ENCODE peak calls at places on chromosomes 6 and 20, in five cellular contexts. One of them, this sample, is unnamed.
A peak's percentile ranks its signal among the peaks of the same experiment; 100 is the strongest.

GRCh38 chr6:36428911-36429310 is 13.7 kb downstream of the PXT1 start:
- DNase-seq in HepG2: no peak
- DNase-seq in sigmoid colon: no peak
- DNase-seq in GM10248: no peak
- DNase-seq in ascending aorta: no peak
- DNase-seq in this sample: no peak

GRCh38 chr6:72955666-72956065 is 269.6 kb downstream of the KHDC1L start:
- DNase-seq in HepG2: no peak
- DNase-seq in sigmoid colon: no peak
- DNase-seq in GM10248: no peak
- DNase-seq in ascending aorta: no peak
- DNase-seq in this sample: no peak

GRCh38 chr20:4944918-4945317 is 56.4 kb downstream of the SLC23A2 start:
- DNase-seq in HepG2: no peak
- DNase-seq in sigmoid colon: no peak
- DNase-seq in GM10248: no peak
- DNase-seq in ascending aorta: no peak
- DNase-seq in this sample: no peak

GRCh38 chr20:56900252-56900651 is 271.1 kb downstream of the TFAP2C start:
- DNase-seq in HepG2: no peak
- DNase-seq in sigmoid colon: no peak
- DNase-seq in GM10248: no peak
- DNase-seq in ascending aorta: no peak
- DNase-seq in this sample: no peak

GRCh38 chr6:7880718-7881107 is 29.9 kb downstream of the TXNDC5 start:
- DNase-seq in HepG2: no peak
- DNase-seq in sigmoid colon: no peak
- DNase-seq in GM10248: no peak
- DNase-seq in ascending aorta: no peak
- DNase-seq in this sample: no peak

GRCh38 chr20:22368235-22368634 is 216.1 kb downstream of the FOXA2 start:
- DNase-seq in HepG2: no peak
- DNase-seq in sigmoid colon: no peak
- DNase-seq in GM10248: no peak
- DNase-seq in ascending aorta: no peak
- DNase-seq in this sample: no peak

GRCh38 chr6:41257369-41258195 is 28.9 kb downstream of the TREM1 start:
- DNase-seq in HepG2: no peak
- DNase-seq in sigmoid colon: peak; percentile 73
- DNase-seq in GM10248: no peak
- DNase-seq in ascending aorta: no peak
- DNase-seq in this sample: no peak

GRCh38 chr20:6162239-6162638 is 39.4 kb upstream of the FERMT1 start:
- DNase-seq in HepG2: no peak
- DNase-seq in sigmoid colon: peak; percentile 80
- DNase-seq in GM10248: no peak
- DNase-seq in ascending aorta: no peak
- DNase-seq in this sample: peak; percentile 61

GRCh38 chr6:166620478-166621113 is 6.5 kb downstream of the RPS6KA2 start:
- DNase-seq in HepG2: no peak
- DNase-seq in sigmoid colon: no peak
- DNase-seq in GM10248: no peak
- DNase-seq in ascending aorta: no peak
- DNase-seq in this sample: no peak

GRCh38 chr6:6546318-6547110 is 42.0 kb upstream of the LY86 start:
- DNase-seq in HepG2: no peak
- DNase-seq in sigmoid colon: no peak
- DNase-seq in GM10248: peak; percentile 57
- DNase-seq in ascending aorta: no peak
- DNase-seq in this sample: peak; percentile 23

GRCh38 chr20:57109151-57109953 is 157.1 kb downstream of the BMP7 start:
- DNase-seq in HepG2: peak; percentile 60
- DNase-seq in sigmoid colon: peak; percentile 69
- DNase-seq in GM10248: no peak
- DNase-seq in ascending aorta: no peak
- DNase-seq in this sample: no peak

GRCh38 chr6:132712366-132712765 is 1.5 kb downstream of the VNN1 start:
- DNase-seq in HepG2: no peak
- DNase-seq in sigmoid colon: no peak
- DNase-seq in GM10248: no peak
- DNase-seq in ascending aorta: no peak
- DNase-seq in this sample: no peak

GRCh38 chr6:85464260-85464644 is 14.4 kb downstream of the NT5E start:
- DNase-seq in HepG2: no peak
- DNase-seq in sigmoid colon: no peak
- DNase-seq in GM10248: no peak
- DNase-seq in ascending aorta: no peak
- DNase-seq in this sample: no peak

GRCh38 chr6:161444464-161444863 is 170.6 kb upstream of the AGPAT4 start:
- DNase-seq in HepG2: no peak
- DNase-seq in sigmoid colon: no peak
- DNase-seq in GM10248: no peak
- DNase-seq in ascending aorta: no peak
- DNase-seq in this sample: no peak

GRCh38 chr6:113654396-113654795 is 202.7 kb upstream of the MARCKS start:
- DNase-seq in HepG2: no peak
- DNase-seq in sigmoid colon: peak; percentile 86
- DNase-seq in GM10248: no peak
- DNase-seq in ascending aorta: peak; percentile 88
- DNase-seq in this sample: peak; percentile 71

GRCh38 chr6:154070657-154071056 is 31.6 kb downstream of the OPRM1 start:
- DNase-seq in HepG2: no peak
- DNase-seq in sigmoid colon: no peak
- DNase-seq in GM10248: no peak
- DNase-seq in ascending aorta: no peak
- DNase-seq in this sample: no peak

GRCh38 chr6:158674342-158674969 is 24.6 kb downstream of the SYTL3 start:
- DNase-seq in HepG2: no peak
- DNase-seq in sigmoid colon: no peak
- DNase-seq in GM10248: no peak
- DNase-seq in ascending aorta: no peak
- DNase-seq in this sample: no peak

GRCh38 chr20:32327087-32327681 is 30.9 kb upstream of the ASXL1 start:
- DNase-seq in HepG2: peak; percentile 51
- DNase-seq in sigmoid colon: no peak
- DNase-seq in GM10248: no peak
- DNase-seq in ascending aorta: no peak
- DNase-seq in this sample: no peak

GRCh38 chr6:158464483-158464882 is 95.4 kb upstream of the TMEM181 start:
- DNase-seq in HepG2: no peak
- DNase-seq in sigmoid colon: no peak
- DNase-seq in GM10248: no peak
- DNase-seq in ascending aorta: no peak
- DNase-seq in this sample: no peak

GRCh38 chr6:12733876-12734275 is 17.3 kb downstream of the PHACTR1 start:
- DNase-seq in HepG2: no peak
- DNase-seq in sigmoid colon: no peak
- DNase-seq in GM10248: no peak
- DNase-seq in ascending aorta: no peak
- DNase-seq in this sample: no peak

GRCh38 chr6:169263836-169264608 is 10.4 kb upstream of the THBS2 start:
- DNase-seq in HepG2: no peak
- DNase-seq in sigmoid colon: peak; percentile 88
- DNase-seq in GM10248: no peak
- DNase-seq in ascending aorta: no peak
- DNase-seq in this sample: no peak

GRCh38 chr6:30612213-30612612 is 4.8 kb downstream of the PPP1R10 start:
- DNase-seq in HepG2: no peak
- DNase-seq in sigmoid colon: no peak
- DNase-seq in GM10248: no peak
- DNase-seq in ascending aorta: no peak
- DNase-seq in this sample: no peak

GRCh38 chr20:53769041-53769440 is 175.4 kb upstream of the ZNF217 start:
- DNase-seq in HepG2: peak; percentile 92
- DNase-seq in sigmoid colon: no peak
- DNase-seq in GM10248: no peak
- DNase-seq in ascending aorta: no peak
- DNase-seq in this sample: no peak

GRCh38 chr20:6746901-6747609 is 20.4 kb upstream of the BMP2 start:
- DNase-seq in HepG2: peak; percentile 25
- DNase-seq in sigmoid colon: no peak
- DNase-seq in GM10248: no peak
- DNase-seq in ascending aorta: no peak
- DNase-seq in this sample: no peak

GRCh38 chr20:39605908-39606307 is 643.8 kb downstream of the DHX35 start:
- DNase-seq in HepG2: no peak
- DNase-seq in sigmoid colon: no peak
- DNase-seq in GM10248: no peak
- DNase-seq in ascending aorta: no peak
- DNase-seq in this sample: no peak

GRCh38 chr6:1283486-1283885 is 28.4 kb upstream of the FOXQ1 start:
- DNase-seq in HepG2: no peak
- DNase-seq in sigmoid colon: no peak
- DNase-seq in GM10248: no peak
- DNase-seq in ascending aorta: no peak
- DNase-seq in this sample: no peak

GRCh38 chr6:120141601-120142000 is 792.0 kb upstream of the MAN1A1 start:
- DNase-seq in HepG2: no peak
- DNase-seq in sigmoid colon: no peak
- DNase-seq in GM10248: no peak
- DNase-seq in ascending aorta: no peak
- DNase-seq in this sample: no peak
- TF ChIP-seq CTCF in HepG2: no peak
- TF ChIP-seq CTCF in sigmoid colon: no peak
- TF ChIP-seq CTCF in GM10248: no peak
- TF ChIP-seq CTCF in ascending aorta: no peak
- TF ChIP-seq CTCF in this sample: no peak

GRCh38 chr6:10421508-10422281 is 6.8 kb upstream of the TFAP2A start:
- DNase-seq in HepG2: no peak
- DNase-seq in sigmoid colon: no peak
- DNase-seq in GM10248: peak; percentile 16
- DNase-seq in ascending aorta: no peak
- DNase-seq in this sample: no peak

GRCh38 chr6:10425177-10425972 is 10.5 kb upstream of the TFAP2A start:
- DNase-seq in HepG2: no peak
- DNase-seq in sigmoid colon: no peak
- DNase-seq in GM10248: no peak
- DNase-seq in ascending aorta: no peak
- DNase-seq in this sample: no peak

GRCh38 chr6:10425973-10426780 is 11.3 kb upstream of the TFAP2A start:
- DNase-seq in HepG2: peak; percentile 29
- DNase-seq in sigmoid colon: no peak
- DNase-seq in GM10248: no peak
- DNase-seq in ascending aorta: no peak
- DNase-seq in this sample: no peak

GRCh38 chr6:10422282-10423034 is 7.6 kb upstream of the TFAP2A start:
- DNase-seq in HepG2: no peak
- DNase-seq in sigmoid colon: no peak
- DNase-seq in GM10248: no peak
- DNase-seq in ascending aorta: no peak
- DNase-seq in this sample: no peak

DNA sequence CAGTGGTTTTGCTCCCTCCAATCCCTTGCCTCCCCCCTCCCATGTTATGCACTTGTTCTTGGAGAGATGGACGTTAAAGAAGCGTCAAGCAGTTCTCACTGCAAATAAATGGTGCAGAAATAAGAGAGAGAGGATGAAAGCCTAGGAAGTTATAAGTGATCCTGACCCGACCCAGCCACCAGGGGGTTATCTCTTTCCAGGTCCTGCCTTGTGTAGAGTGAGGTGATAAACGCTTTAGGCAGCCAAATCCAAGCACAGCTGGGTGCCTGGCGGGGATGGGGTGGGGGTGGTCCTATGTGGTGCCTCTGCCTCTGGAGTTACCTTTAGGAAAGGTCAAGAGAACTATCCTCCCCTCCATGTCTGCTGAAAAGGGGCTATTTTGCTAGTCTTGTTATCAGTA is 9.1 kb upstream of the TFAP2A start:
- DNase-seq in HepG2: no peak
- DNase-seq in sigmoid colon: no peak
- DNase-seq in GM10248: peak; percentile 15
- DNase-seq in ascending aorta: no peak
- DNase-seq in this sample: no peak
- TF ChIP-seq CTCF in HepG2: no peak
- TF ChIP-seq CTCF in sigmoid colon: no peak
- TF ChIP-seq CTCF in GM10248: no peak
- TF ChIP-seq CTCF in ascending aorta: no peak
- TF ChIP-seq CTCF in this sample: no peak

GRCh38 chr20:46089076-46089337 is 755 bp downstream of the NCOA5 start:
- DNase-seq in HepG2: peak; percentile 15
- DNase-seq in sigmoid colon: no peak
- DNase-seq in GM10248: no peak
- DNase-seq in ascending aorta: no peak
- DNase-seq in this sample: no peak

GRCh38 chr20:46084805-46085792 is 4.7 kb downstream of the NCOA5 start:
- DNase-seq in HepG2: peak; percentile 73
- DNase-seq in sigmoid colon: no peak
- DNase-seq in GM10248: no peak
- DNase-seq in ascending aorta: no peak
- DNase-seq in this sample: no peak

GRCh38 chr20:46089338-46090094 is at the start of gene NCOA5:
- DNase-seq in HepG2: peak; percentile 95
- DNase-seq in sigmoid colon: peak; percentile 98
- DNase-seq in GM10248: peak; percentile 95
- DNase-seq in ascending aorta: peak; percentile 76
- DNase-seq in this sample: peak; percentile 92

GRCh38 chr20:46088409-46089075 is 1.2 kb downstream of the NCOA5 start:
- DNase-seq in HepG2: peak; percentile 63
- DNase-seq in sigmoid colon: no peak
- DNase-seq in GM10248: no peak
- DNase-seq in ascending aorta: no peak
- DNase-seq in this sample: no peak

GRCh38 chr20:46087161-46087560 is 2.6 kb downstream of the NCOA5 start:
- DNase-seq in HepG2: peak; percentile 21
- DNase-seq in sigmoid colon: no peak
- DNase-seq in GM10248: no peak
- DNase-seq in ascending aorta: no peak
- DNase-seq in this sample: no peak
- TF ChIP-seq CTCF in HepG2: peak; percentile 34
- TF ChIP-seq CTCF in sigmoid colon: peak; percentile 13
- TF ChIP-seq CTCF in GM10248: peak; percentile 45
- TF ChIP-seq CTCF in ascending aorta: peak; percentile 11
- TF ChIP-seq CTCF in this sample: peak; percentile 35

DNA sequence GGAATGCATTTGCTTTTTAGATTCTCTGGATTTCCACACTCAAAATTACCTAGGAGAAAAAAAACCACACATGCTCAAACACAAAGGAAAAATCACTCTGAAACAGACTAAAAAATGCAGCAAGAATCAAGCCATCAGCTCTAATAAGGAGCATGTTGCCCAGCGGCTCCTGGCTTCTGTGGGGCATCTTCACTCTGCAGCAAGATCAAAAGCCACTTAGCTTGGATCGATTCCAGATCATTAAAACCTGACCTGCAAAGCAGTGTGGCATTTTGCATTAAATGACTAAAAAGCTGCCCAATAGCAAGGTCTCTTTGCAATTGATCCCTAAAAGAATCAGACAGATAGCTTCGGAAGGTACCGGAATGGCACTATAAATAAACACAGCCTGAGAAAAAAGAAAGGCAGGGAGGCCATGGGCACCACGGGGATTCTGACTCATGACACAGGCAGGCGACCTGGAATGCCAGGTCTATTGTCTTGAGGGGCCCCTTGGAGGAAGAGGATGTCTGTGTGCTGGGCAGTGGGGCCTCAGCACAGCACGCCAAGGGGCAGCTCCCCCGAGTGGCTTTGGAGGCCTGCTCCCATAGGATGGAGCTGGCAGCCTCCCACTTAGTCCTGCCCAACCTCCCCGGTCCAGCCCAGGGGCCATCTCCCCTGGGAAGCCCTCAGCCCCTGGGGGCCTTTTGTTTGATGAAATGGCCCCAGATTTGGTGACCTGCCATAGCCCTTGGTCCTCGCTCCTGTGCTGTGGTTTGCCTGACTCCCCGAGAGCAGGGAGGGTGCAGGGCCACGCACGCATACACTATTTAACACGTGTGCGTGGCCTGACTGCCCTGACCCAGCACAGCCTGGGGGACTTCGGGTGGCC is 7.6 kb downstream of the LEMD2 start:
- DNase-seq in HepG2: no peak
- DNase-seq in sigmoid colon: no peak
- DNase-seq in GM10248: no peak
- DNase-seq in ascending aorta: no peak
- DNase-seq in this sample: no peak
- TF ChIP-seq CTCF in HepG2: no peak
- TF ChIP-seq CTCF in sigmoid colon: no peak
- TF ChIP-seq CTCF in GM10248: no peak
- TF ChIP-seq CTCF in ascending aorta: no peak
- TF ChIP-seq CTCF in this sample: no peak

This sample was measured in tibial nerve.